ENCODE peak calls at places on chromosomes 2 and 18, in five cellular contexts. One of them, this sample, is unnamed.

GRCh38 chr2:191401287-191401686 is 156.1 kb downstream of the MYO1B start:
- DNase-seq in WERI-Rb-1: no peak
- DNase-seq in PC-3: no peak
- DNase-seq in suprapubic skin: no peak
- DNase-seq in fibroblast of lung: peak; percentile 64
- DNase-seq in this sample: peak; percentile 93

GRCh38 chr2:114001936-114002335 is 112.0 kb downstream of the ACTR3 start:
- DNase-seq in WERI-Rb-1: no peak
- DNase-seq in PC-3: no peak
- DNase-seq in suprapubic skin: no peak
- DNase-seq in fibroblast of lung: no peak
- DNase-seq in this sample: no peak

GRCh38 chr2:158502984-158503383 is 46.2 kb downstream of the PKP4 start:
- DNase-seq in WERI-Rb-1: no peak
- DNase-seq in PC-3: peak; percentile 42
- DNase-seq in suprapubic skin: no peak
- DNase-seq in fibroblast of lung: peak; percentile 93
- DNase-seq in this sample: peak; percentile 98

GRCh38 chr18:62407660-62408059 is 82.5 kb downstream of the TNFRSF11A start:
- DNase-seq in WERI-Rb-1: no peak
- DNase-seq in PC-3: no peak
- DNase-seq in suprapubic skin: no peak
- DNase-seq in fibroblast of lung: no peak
- DNase-seq in this sample: no peak

GRCh38 chr2:226701052-226701451 is 98.6 kb downstream of the IRS1 start:
- DNase-seq in WERI-Rb-1: no peak
- DNase-seq in PC-3: no peak
- DNase-seq in suprapubic skin: no peak
- DNase-seq in fibroblast of lung: peak; percentile 94
- DNase-seq in this sample: peak; percentile 99

GRCh38 chr2:175478369-175478768 is 296.9 kb upstream of the ATP5MC3 start:
- DNase-seq in WERI-Rb-1: no peak
- DNase-seq in PC-3: peak; percentile 60
- DNase-seq in suprapubic skin: no peak
- DNase-seq in fibroblast of lung: no peak
- DNase-seq in this sample: no peak

GRCh38 chr18:78939105-78939504 is 40.5 kb upstream of the SALL3 start:
- DNase-seq in WERI-Rb-1: no peak
- DNase-seq in PC-3: no peak
- DNase-seq in suprapubic skin: no peak
- DNase-seq in fibroblast of lung: peak; percentile 11
- DNase-seq in this sample: no peak

GRCh38 chr2:85584857-85585780 is 888 bp downstream of the VAMP5 start:
- DNase-seq in WERI-Rb-1: no peak
- DNase-seq in PC-3: peak; percentile 84
- DNase-seq in suprapubic skin: no peak
- DNase-seq in fibroblast of lung: peak; percentile 65
- DNase-seq in this sample: peak; percentile 81

GRCh38 chr2:1736997-1737480 is 7.3 kb downstream of the PXDN start:
- DNase-seq in WERI-Rb-1: peak; percentile 9
- DNase-seq in PC-3: peak; percentile 92
- DNase-seq in suprapubic skin: peak; percentile 28
- DNase-seq in fibroblast of lung: peak; percentile 93
- DNase-seq in this sample: peak; percentile 72

GRCh38 chr2:171882095-171882769 is 11.8 kb downstream of the SLC25A12 start:
- DNase-seq in WERI-Rb-1: no peak
- DNase-seq in PC-3: no peak
- DNase-seq in suprapubic skin: no peak
- DNase-seq in fibroblast of lung: peak; percentile 20
- DNase-seq in this sample: peak; percentile 18
- H3K4me3 ChIP-seq in WERI-Rb-1: no peak overlapping the region
- H3K4me3 ChIP-seq in PC-3: no peak overlapping the region
- H3K4me3 ChIP-seq in suprapubic skin: no peak overlapping the region
- H3K4me3 ChIP-seq in fibroblast of lung: no peak overlapping the region
- H3K4me3 ChIP-seq in this sample: no peak overlapping the region

DNA sequence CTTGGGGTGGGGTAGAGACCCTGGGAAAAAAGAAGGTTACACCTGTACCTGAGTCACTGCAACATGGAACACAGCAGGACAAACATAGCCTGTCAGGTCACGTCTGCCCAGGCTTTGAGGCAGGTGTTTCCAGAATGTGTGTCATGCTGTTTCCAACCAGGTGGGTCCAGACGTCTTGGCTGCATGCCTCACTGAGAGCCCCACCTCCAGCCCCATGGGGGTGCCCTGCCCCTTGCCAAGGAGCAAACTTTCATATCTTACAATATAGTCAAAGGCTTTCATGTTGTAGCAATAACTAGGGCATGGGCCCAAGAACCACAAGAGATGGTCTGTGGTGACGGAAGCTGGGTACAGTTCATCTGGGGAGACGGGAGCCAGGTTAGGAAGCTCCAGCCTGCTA is 499.7 kb downstream of the BCL11A start:
- DNase-seq in WERI-Rb-1: no peak
- DNase-seq in PC-3: no peak
- DNase-seq in suprapubic skin: no peak
- DNase-seq in fibroblast of lung: no peak
- DNase-seq in this sample: no peak
- TF ChIP-seq CTCF in WERI-Rb-1: no peak
- TF ChIP-seq CTCF in PC-3: no peak
- TF ChIP-seq CTCF in suprapubic skin: no peak
- TF ChIP-seq CTCF in fibroblast of lung: no peak
- TF ChIP-seq CTCF in this sample: no peak

GRCh38 chr18:44945847-44946490 is 265.3 kb downstream of the SETBP1 start:
- DNase-seq in WERI-Rb-1: peak; percentile 51
- DNase-seq in PC-3: no peak
- DNase-seq in suprapubic skin: no peak
- DNase-seq in fibroblast of lung: no peak
- DNase-seq in this sample: no peak
- H3K4me3 ChIP-seq in WERI-Rb-1: no peak overlapping the region
- H3K4me3 ChIP-seq in PC-3: no peak overlapping the region
- H3K4me3 ChIP-seq in suprapubic skin: no peak overlapping the region
- H3K4me3 ChIP-seq in fibroblast of lung: no peak overlapping the region
- H3K4me3 ChIP-seq in this sample: no peak overlapping the region

GRCh38 chr2:66153941-66154340 is 281.0 kb upstream of the MEIS1 start:
- DNase-seq in WERI-Rb-1: no peak
- DNase-seq in PC-3: no peak
- DNase-seq in suprapubic skin: no peak
- DNase-seq in fibroblast of lung: no peak
- DNase-seq in this sample: no peak
- TF ChIP-seq CTCF in WERI-Rb-1: no peak
- TF ChIP-seq CTCF in PC-3: no peak
- TF ChIP-seq CTCF in suprapubic skin: no peak
- TF ChIP-seq CTCF in fibroblast of lung: no peak
- TF ChIP-seq CTCF in this sample: no peak

GRCh38 chr2:58427572-58428285 is 186.6 kb upstream of the FANCL start:
- DNase-seq in WERI-Rb-1: peak; percentile 71
- DNase-seq in PC-3: no peak
- DNase-seq in suprapubic skin: no peak
- DNase-seq in fibroblast of lung: peak; percentile 60
- DNase-seq in this sample: peak; percentile 16

GRCh38 chr2:58428286-58428552 is 187.1 kb upstream of the FANCL start:
- DNase-seq in WERI-Rb-1: peak; percentile 49
- DNase-seq in PC-3: no peak
- DNase-seq in suprapubic skin: no peak
- DNase-seq in fibroblast of lung: peak; percentile 25
- DNase-seq in this sample: no peak

GRCh38 chr2:58425368-58425767 is 184.2 kb upstream of the FANCL start:
- DNase-seq in WERI-Rb-1: no peak
- DNase-seq in PC-3: no peak
- DNase-seq in suprapubic skin: no peak
- DNase-seq in fibroblast of lung: no peak
- DNase-seq in this sample: no peak

GRCh38 chr2:58429285-58429874 is 188.3 kb upstream of the FANCL start:
- DNase-seq in WERI-Rb-1: no peak
- DNase-seq in PC-3: no peak
- DNase-seq in suprapubic skin: no peak
- DNase-seq in fibroblast of lung: no peak
- DNase-seq in this sample: no peak

DNA sequence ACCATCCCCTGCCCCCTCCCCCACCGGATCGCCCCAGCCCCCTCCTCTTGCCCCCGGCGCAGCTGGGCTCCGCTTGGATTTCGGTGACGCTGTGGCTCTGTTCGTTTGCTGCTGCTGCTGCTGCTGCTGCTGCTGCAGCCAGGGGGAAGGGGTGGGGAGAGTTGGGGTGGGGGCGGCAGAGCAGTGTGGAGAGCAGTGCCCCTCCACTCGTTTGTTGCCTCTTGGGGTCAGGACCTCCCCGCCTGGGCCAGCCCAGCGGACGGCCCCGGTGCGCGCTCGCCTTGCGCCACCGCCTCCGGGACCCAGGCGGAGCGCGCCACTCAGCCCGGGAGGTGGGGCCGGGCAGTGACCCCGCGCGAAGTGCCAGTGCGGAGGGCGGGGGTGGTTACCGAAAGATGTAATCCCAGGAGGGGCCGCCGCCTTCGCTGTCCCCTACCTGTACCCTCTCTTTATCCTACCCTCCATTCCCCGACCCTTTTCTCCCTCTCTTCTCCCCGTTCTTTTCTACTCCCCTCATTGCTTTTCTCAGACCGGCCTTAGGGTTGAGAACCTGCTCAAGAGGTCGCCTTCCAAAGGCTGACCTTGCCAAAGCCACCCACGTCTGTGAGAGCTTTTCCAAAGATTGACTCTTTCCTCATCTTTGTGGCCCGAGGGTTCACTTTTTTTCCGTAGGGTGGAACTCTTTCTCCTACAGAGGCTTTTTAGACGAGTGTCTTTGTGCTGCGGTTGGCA is 187.6 kb upstream of the FANCL start:
- DNase-seq in WERI-Rb-1: peak; percentile 62
- DNase-seq in PC-3: no peak
- DNase-seq in suprapubic skin: no peak
- DNase-seq in fibroblast of lung: peak; percentile 9
- DNase-seq in this sample: no peak
- H3K4me3 ChIP-seq in WERI-Rb-1: peak overlapping the region; percentile 35
- H3K4me3 ChIP-seq in PC-3: no peak overlapping the region
- H3K4me3 ChIP-seq in suprapubic skin: peak overlapping the region; percentile 38
- H3K4me3 ChIP-seq in fibroblast of lung: no peak overlapping the region
- H3K4me3 ChIP-seq in this sample: no peak overlapping the region

DNA sequence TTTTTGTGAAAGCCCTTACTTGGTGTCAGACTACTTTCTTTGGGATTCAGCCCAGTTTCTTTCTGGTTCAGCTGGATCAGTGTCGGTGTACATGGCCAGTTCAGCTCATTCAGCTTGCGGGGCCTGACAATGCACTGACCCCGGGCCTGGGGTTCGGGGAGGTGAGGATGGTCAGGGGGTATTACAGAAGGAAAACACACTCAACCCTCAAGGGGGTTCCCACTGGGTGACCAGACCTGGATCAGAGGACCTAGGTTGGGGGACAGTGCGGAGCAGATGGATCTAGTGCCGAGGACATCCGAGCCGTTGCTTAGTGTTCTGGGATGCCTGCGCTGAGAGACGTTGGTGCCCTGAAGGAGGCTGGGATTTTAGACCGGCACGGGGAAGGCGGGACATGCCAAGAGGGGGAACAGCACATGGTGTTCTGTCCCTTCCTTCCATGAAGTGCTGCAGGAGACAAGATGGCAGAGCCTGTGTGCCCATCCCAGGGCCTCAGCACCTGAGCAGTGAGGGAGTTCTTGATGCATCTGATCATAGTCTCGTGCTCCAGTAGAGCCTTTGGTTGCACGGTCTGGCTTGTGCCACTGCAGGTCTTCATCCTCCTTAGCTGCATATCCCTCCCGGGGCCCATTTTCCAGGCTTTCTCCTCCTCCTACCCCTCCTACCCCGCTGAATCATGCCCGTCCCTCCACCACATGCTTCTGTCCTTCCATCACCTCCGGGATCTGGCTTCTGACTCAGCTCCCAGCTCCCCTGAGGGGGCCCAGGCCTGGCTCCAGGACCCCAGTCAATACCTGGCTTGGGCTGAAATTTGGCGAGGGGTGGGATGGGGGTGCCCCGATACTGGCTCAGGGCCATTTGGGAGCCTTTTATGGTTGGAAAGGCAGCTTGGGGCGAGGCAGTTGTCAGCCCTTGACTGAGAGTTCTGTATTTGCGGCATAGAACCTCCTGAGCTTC is 18.0 kb downstream of the SPEG start:
- DNase-seq in WERI-Rb-1: no peak
- DNase-seq in PC-3: peak; percentile 98
- DNase-seq in suprapubic skin: no peak
- DNase-seq in fibroblast of lung: peak; percentile 99
- DNase-seq in this sample: peak; percentile 95
- TF ChIP-seq CTCF in WERI-Rb-1: no peak
- TF ChIP-seq CTCF in PC-3: no peak
- TF ChIP-seq CTCF in suprapubic skin: no peak
- TF ChIP-seq CTCF in fibroblast of lung: no peak
- TF ChIP-seq CTCF in this sample: no peak

This sample was measured in AG10803.